ENCODE peak calls at places on chromosomes 1 and 21, in six cellular contexts. Y, A, U, G, D and T are unnamed samples.

GRCh38 chr1:2132222-2133038 is 62.1 kb downstream of the FAAP20 start:
- DNase-seq in Y (no peak), A (peak; percentile 14), U (peak; percentile 80), G (no peak), D (peak; percentile 54), T (no peak)

GRCh38 chr1:68528243-68528642 is 31.4 kb upstream of the DEPDC1 start:
- DNase-seq in Y (no peak), A (no peak), U (no peak), G (no peak), D (no peak), T (no peak)

GRCh38 chr1:165645654-165646366 is 14.8 kb downstream of the MGST3 start:
- DNase-seq in Y (no peak), A (peak; percentile 77), U (peak; percentile 61), G (no peak), D (no peak), T (no peak)

GRCh38 chr1:208165659-208166058 is 78.5 kb downstream of the PLXNA2 start:
- DNase-seq in Y (no peak), A (no peak), U (no peak), G (no peak), D (no peak), T (peak; percentile 32)

GRCh38 chr1:219837274-219837993 is 90.9 kb downstream of the SLC30A10 start:
- DNase-seq in Y (no peak), A (peak; percentile 66), U (peak; percentile 60), G (peak; percentile 9), D (peak; percentile 51), T (peak; percentile 22)

GRCh38 chr1:62082456-62083363 is 111.9 kb upstream of the L1TD1 start:
- DNase-seq in Y (no peak), A (peak; percentile 29), U (peak; percentile 57), G (no peak), D (peak; percentile 29), T (no peak)

GRCh38 chr1:84780000-84780716 is 89.9 kb upstream of the SSX2IP start:
- DNase-seq in Y (no peak), A (no peak), U (peak; percentile 47), G (no peak), D (no peak), T (no peak)

GRCh38 chr1:109274533-109275476 is 8.1 kb downstream of the PSRC1 start:
- DNase-seq in Y (no peak), A (peak; percentile 94), U (peak; percentile 86), G (no peak), D (no peak), T (no peak)

GRCh38 chr21:45578811-45579381 is 36.7 kb upstream of the SLC19A1 start:
- DNase-seq in Y (no peak), A (no peak), U (no peak), G (no peak), D (no peak), T (no peak)

GRCh38 chr1:155688318-155689121 is at the start of the genes DAP3 and YY1AP1:
- DNase-seq in Y (peak; percentile 98), A (peak; percentile 91), U (peak; percentile 95), G (peak; percentile 24), D (peak; percentile 69), T (peak; percentile 37)

GRCh38 chr1:68470388-68470970 is 20.7 kb upstream of the RPE65 start:
- DNase-seq in Y (no peak), A (peak; percentile 4), U (peak; percentile 8), G (no peak), D (no peak), T (no peak)

GRCh38 chr1:214899908-214900470 is 182.5 kb upstream of the KCNK2 start:
- DNase-seq in Y (no peak), A (peak; percentile 3), U (no peak), G (peak; percentile 17), D (peak; percentile 3), T (no peak)

GRCh38 chr1:115280073-115280472 is 58.0 kb downstream of the NGF start:
- DNase-seq in Y (no peak), A (no peak), U (peak; percentile 61), G (peak; percentile 77), D (no peak), T (no peak)

GRCh38 chr1:55860816-55861519 is 645.8 kb upstream of the USP24 start:
- DNase-seq in Y (no peak), A (no peak), U (no peak), G (no peak), D (no peak), T (no peak)

GRCh38 chr21:37828515-37828914 is 87.7 kb downstream of the KCNJ6 start:
- DNase-seq in Y (no peak), A (no peak), U (no peak), G (no peak), D (no peak), T (no peak)

GRCh38 chr21:46112731-46113215 is 14.9 kb downstream of the COL6A2 start:
- DNase-seq in Y (no peak), A (no peak), U (no peak), G (no peak), D (no peak), T (no peak)

GRCh38 chr21:44012474-44013379 is 618 bp downstream of the TRAPPC10 start:
- DNase-seq in Y (no peak), A (peak; percentile 30), U (peak; percentile 51), G (no peak), D (no peak), T (no peak)